ENCODE peak calls at places on chromosomes 13 and 19, in five cellular contexts. X, L, W, P and M are unnamed samples. For H3K36me3, the result is how much of the 10 kb centered on the place peaks cover.

GRCh38 chr13:114029866-114030625 is 56.2 kb upstream of the C13orf46 start:
- DNase-seq in P (peak), X (no peak), W (no peak), L (no peak), M (no peak)

GRCh38 chr13:110416131-110416584 is 109.1 kb downstream of the COL4A2 start:
- DNase-seq in W (no peak), X (no peak), L (no peak), P (no peak), M (no peak)

GRCh38 chr19:56838930-56839664 is 1.4 kb downstream of the PEG3 start:
- DNase-seq in P (peak), W (peak), X (peak), L (no peak), M (peak)

GRCh38 chr19:23384858-23385257 is 10.4 kb downstream of the ZNF91 start:
- DNase-seq in P (no peak), W (no peak), X (no peak), L (no peak), M (no peak)

GRCh38 chr19:19911150-19911549 is 10.4 kb downstream of the ZNF93 start:
- DNase-seq in P (no peak), X (no peak), L (no peak), W (no peak), M (no peak)

GRCh38 chr19:5147971-5148793 is 179.3 kb downstream of the KDM4B start:
- DNase-seq in X (peak), P (peak), L (no peak), W (no peak), M (no peak)

GRCh38 chr13:106865706-106866288 is 297.9 kb upstream of the ARGLU1 start:
- DNase-seq in X (no peak), L (no peak), W (no peak), P (no peak), M (no peak)

GRCh38 chr19:45104658-45105384 is 11.8 kb downstream of the PPP1R37 start:
- DNase-seq in W (no peak), X (peak), L (no peak), P (no peak), M (no peak)

GRCh38 chr13:109123971-109124370 is 494.6 kb downstream of the MYO16 start:
- DNase-seq in P (no peak), L (peak), X (no peak), W (no peak), M (no peak)

GRCh38 chr13:46530084-46530935 is 22.7 kb upstream of the LRCH1 start:
- DNase-seq in L (no peak), P (no peak), W (no peak), X (no peak), M (no peak)

GRCh38 chr19:40592170-40592569 is 9.0 kb upstream of the LTBP4 start:
- DNase-seq in X (no peak), W (no peak), L (peak), P (no peak), M (no peak)

GRCh38 chr13:62193919-62194318 is 778.3 kb upstream of the PCDH20 start:
- DNase-seq in P (no peak), W (no peak), L (no peak), X (no peak), M (no peak)

GRCh38 chr19:35644987-35645679 is 3.0 kb upstream of the COX6B1 start:
- DNase-seq in W (peak), X (peak), L (peak), P (peak), M (peak)

GRCh38 chr13:29688193-29688592 is 92.7 kb upstream of the SLC7A1 start:
- DNase-seq in X (no peak), P (no peak), L (no peak), W (no peak), M (no peak)

GRCh38 chr13:50994651-50995050 is 85.1 kb downstream of the RNASEH2B start:
- DNase-seq in X (no peak), P (no peak), L (no peak), W (no peak), M (no peak)

GRCh38 chr19:40609561-40610395 is 8.6 kb downstream of the LTBP4 start:
- DNase-seq in L (peak), W (peak), X (peak), P (peak), M (peak)

GRCh38 chr13:31162151-31163008 is 676 bp upstream of the HSPH1 start:
- DNase-seq in W (peak), X (peak), P (peak), L (peak), M (peak)

GRCh38 chr13:31161583-31162150 is at the start of gene HSPH1:
- DNase-seq in P (peak), W (peak), X (peak), L (peak), M (peak)

GRCh38 chr13:31160857-31161582 is 684 bp downstream of the HSPH1 start:
- DNase-seq in W (peak), L (peak), P (peak), X (peak), M (peak)

GRCh38 chr13:31154939-31155338 is 6.8 kb downstream of the HSPH1 start:
- DNase-seq in W (no peak), X (no peak), P (no peak), L (no peak), M (no peak)

GRCh38 chr13:31159306-31159705 is 2.4 kb downstream of the HSPH1 start:
- DNase-seq in P (no peak), W (no peak), X (no peak), L (no peak), M (no peak)
- H3K4me3 ChIP-seq in P (no peak), W (no peak), X (no peak), L (peak), M (no peak)

DNA sequence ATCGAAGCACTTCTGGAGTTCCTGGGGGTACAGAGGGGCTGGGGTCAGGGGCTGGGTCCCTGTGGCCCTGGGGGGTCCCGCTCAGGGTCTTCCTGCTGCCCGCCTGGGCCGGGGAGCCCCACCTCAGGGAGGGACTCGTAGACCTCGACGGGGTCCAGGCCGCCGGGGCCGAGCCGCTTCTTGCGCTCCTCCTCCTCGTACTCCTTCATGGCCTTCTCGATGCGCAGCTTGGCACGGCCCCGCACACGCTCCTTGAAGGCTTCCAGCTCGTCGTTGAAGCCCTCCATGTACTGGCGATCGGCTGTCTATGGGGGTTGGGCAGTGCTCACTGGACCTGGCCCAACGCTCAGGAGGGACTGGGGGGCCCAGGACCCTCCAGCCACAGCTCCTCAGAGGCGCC is 10.2 kb downstream of the CDC37 start:
- DNase-seq in P (no peak), L (no peak), W (no peak), X (no peak), M (no peak)
- H3K36me3 ChIP-seq in P (half or more), L (under half), W (under half), X (under half), M (half or more)

GRCh38 chr19:17436094-17436873 is 12.2 kb downstream of the TMEM221 start:
- DNase-seq in W (no peak), P (no peak), L (no peak), X (no peak), M (no peak)

GRCh38 chr19:17436874-17437267 is 11.6 kb downstream of the TMEM221 start:
- DNase-seq in W (no peak), L (no peak), X (no peak), P (no peak), M (no peak)

GRCh38 chr19:17445526-17446165 is 2.8 kb downstream of the TMEM221 start:
- DNase-seq in P (no peak), L (no peak), W (no peak), X (no peak), M (no peak)

GRCh38 chr19:17441241-17442135 is 7.0 kb downstream of the TMEM221 start:
- DNase-seq in W (no peak), X (no peak), L (peak), P (no peak), M (no peak)
- TF ChIP-seq CTCF in W (no peak), X (peak), L (peak), P (peak), M (peak)

GRCh38 chr13:77751513-77752456 is 54.3 kb downstream of the SLAIN1 start:
- DNase-seq in L (peak), P (no peak), W (no peak), X (peak), M (peak)

GRCh38 chr13:77745784-77746183 is 48.3 kb downstream of the SLAIN1 start:
- DNase-seq in L (no peak), P (no peak), W (no peak), X (no peak), M (no peak)

GRCh38 chr13:77752512-77753069 is 55.1 kb downstream of the SLAIN1 start:
- DNase-seq in L (no peak), X (no peak), W (no peak), P (no peak), M (no peak)

GRCh38 chr13:77749481-77749880 is 52.0 kb downstream of the SLAIN1 start:
- DNase-seq in W (no peak), P (no peak), L (no peak), X (no peak), M (no peak)
- H3K4me3 ChIP-seq in W (no peak), P (no peak), L (no peak), X (no peak), M (no peak)

DNA sequence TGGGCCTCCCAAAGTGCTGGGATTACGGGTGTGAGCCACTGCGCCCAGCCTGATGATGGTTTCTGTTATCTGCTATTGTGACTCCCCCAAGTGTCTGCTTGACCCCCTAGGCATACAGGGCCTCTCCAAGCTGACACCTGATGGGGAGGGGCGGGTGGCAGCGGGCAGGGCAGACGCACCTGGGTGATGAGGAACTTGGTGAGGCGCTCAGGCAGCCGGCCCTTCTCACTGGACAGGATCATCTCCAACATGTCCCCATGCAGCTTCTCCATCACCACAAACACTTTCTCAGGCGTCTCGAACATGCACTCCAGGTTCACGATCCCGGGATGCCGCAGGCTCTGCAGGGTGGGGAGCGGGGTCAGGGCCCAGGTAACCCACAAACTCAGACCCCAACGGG is 27.6 kb downstream of the PRKD2 start:
- DNase-seq in W (no peak), L (no peak), P (peak), X (no peak), M (no peak)
- H3K36me3 ChIP-seq in W (under half), L (under half), P (half or more), X (under half), M (half or more)

DNA sequence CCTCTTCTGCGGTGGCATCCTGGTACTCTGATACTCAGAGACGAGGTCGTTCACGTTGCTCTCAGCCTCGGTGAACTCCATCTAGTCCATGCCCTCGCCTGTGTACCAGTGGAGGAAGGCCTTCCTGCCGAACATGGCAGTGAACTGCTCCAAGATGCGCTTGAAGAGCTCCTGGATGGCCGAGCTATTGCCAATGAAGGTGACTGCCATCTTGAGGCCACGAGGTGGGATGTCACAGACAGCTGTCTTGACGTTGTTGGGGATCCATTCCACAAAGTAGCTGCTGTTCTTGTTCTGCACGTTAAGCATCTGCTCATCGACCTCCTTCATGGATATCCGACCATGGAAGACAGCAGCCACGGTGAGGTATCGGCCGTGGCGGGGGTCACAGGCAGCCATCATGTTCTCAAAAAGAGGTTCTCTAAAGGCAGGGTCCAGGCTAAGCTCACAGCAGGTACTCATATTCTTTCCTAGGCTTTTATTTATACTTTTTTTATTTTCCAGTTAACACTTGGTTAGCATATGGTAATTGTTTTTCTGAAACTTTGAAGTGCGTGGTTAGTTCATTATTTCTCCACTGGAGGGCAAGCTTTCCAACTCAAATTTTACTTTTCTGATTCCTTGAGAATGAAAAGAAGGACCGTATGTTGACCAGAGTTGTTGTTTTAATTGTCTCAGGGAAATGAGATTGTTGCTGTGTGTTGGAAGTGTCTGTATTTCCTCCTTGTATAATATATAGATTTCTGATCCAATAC is 72.4 kb upstream of the RGCC start:
- DNase-seq in W (no peak), L (peak), X (no peak), P (no peak), M (no peak)
- TF ChIP-seq CTCF in W (no peak), L (peak), X (peak), P (peak), M (peak)